ENCODE peak calls at places on chromosomes 13 and 19, in five cellular contexts. Y, S, X, G and K are unnamed samples. For H3K36me3 and H3K9me3, the result is how much of the 10 kb centered on the place peaks cover.

GRCh38 chr19:34667349-34668076 is 9.4 kb downstream of the SCGB2B2 start:
- DNase-seq in S (no peak), X (no peak), G (peak), Y (no peak), K (no peak)

GRCh38 chr13:98482476-98483444 is 94.1 kb downstream of the STK24 start:
- DNase-seq in G (peak), S (peak), X (no peak), Y (peak), K (peak)

GRCh38 chr13:76813874-76814273 is 72.3 kb downstream of the KCTD12 start:
- DNase-seq in Y (no peak), X (no peak), G (no peak), S (no peak), K (no peak)

GRCh38 chr19:58366576-58367430 is 4.3 kb upstream of the ZNF497 start:
- DNase-seq in S (no peak), Y (no peak), X (no peak), G (no peak), K (no peak)

GRCh38 chr19:42068361-42068755 is 1.6 kb downstream of the GRIK5 start:
- DNase-seq in S (no peak), X (no peak), G (no peak), Y (no peak), K (no peak)

GRCh38 chr13:113744197-113745000 is 14.6 kb upstream of the TMEM255B start:
- DNase-seq in G (no peak), S (peak), X (no peak), Y (no peak), K (no peak)

GRCh38 chr19:10603084-10603872 is 16.2 kb upstream of the AP1M2 start:
- DNase-seq in X (peak), Y (peak), G (no peak), S (peak), K (no peak)

GRCh38 chr13:84649853-84650252 is 767.6 kb upstream of the SLITRK1 start:
- DNase-seq in G (peak), Y (no peak), S (no peak), X (no peak), K (no peak)

GRCh38 chr13:110123041-110123809 is 183.7 kb downstream of the COL4A1 start:
- DNase-seq in X (no peak), G (no peak), Y (no peak), S (no peak), K (peak)

GRCh38 chr13:46386996-46387851 is at the start of gene RUBCNL:
- DNase-seq in X (peak), Y (no peak), G (peak), S (peak), K (peak)

GRCh38 chr19:31253816-31254551 is 95.3 kb downstream of the TSHZ3 start:
- DNase-seq in Y (no peak), S (no peak), X (no peak), G (no peak), K (peak)

GRCh38 chr13:68551701-68552522 is 1321.8 kb upstream of the PCDH9 start:
- DNase-seq in X (no peak), S (no peak), Y (no peak), G (no peak), K (no peak)

GRCh38 chr13:99614465-99614885 is 113.2 kb downstream of the TM9SF2 start:
- DNase-seq in G (no peak), S (no peak), Y (no peak), X (peak), K (no peak)

GRCh38 chr13:99655351-99656091 is 154.2 kb downstream of the TM9SF2 start:
- DNase-seq in X (no peak), S (no peak), G (peak), Y (no peak), K (no peak)

GRCh38 chr13:28753946-28754345 is 35.2 kb upstream of the SLC46A3 start:
- DNase-seq in S (no peak), Y (no peak), X (no peak), G (no peak), K (no peak)

GRCh38 chr13:79782541-79783216 is 301.7 kb downstream of the NDFIP2 start:
- DNase-seq in X (no peak), Y (no peak), S (peak), G (no peak), K (no peak)

GRCh38 chr13:73598021-73598712 is 536.0 kb downstream of the KLF12 start:
- DNase-seq in G (peak), X (no peak), S (no peak), Y (no peak), K (no peak)

GRCh38 chr19:44303976-44304568 is 753 bp downstream of the ZNF235 start:
- DNase-seq in S (no peak), X (no peak), Y (no peak), G (peak), K (peak)

GRCh38 chr19:18860302-18860700 is 28.5 kb downstream of the UPF1 start:
- DNase-seq in X (no peak), S (no peak), G (no peak), Y (no peak), K (no peak)

GRCh38 chr13:36778083-36778671 is 40.8 kb upstream of the RFXAP start:
- DNase-seq in X (no peak), G (peak), Y (no peak), S (no peak), K (no peak)

GRCh38 chr13:111005364-111005763 is 90.5 kb upstream of the ANKRD10 start:
- DNase-seq in G (peak), X (no peak), Y (no peak), S (no peak), K (peak)

GRCh38 chr19:3125900-3126524 is 9.8 kb upstream of the GNA15 start:
- DNase-seq in Y (peak), X (peak), S (no peak), G (peak), K (peak)

GRCh38 chr19:37114001-37114400 is 35.8 kb downstream of the ZNF420 start:
- DNase-seq in X (no peak), G (no peak), S (no peak), Y (no peak), K (no peak)

GRCh38 chr19:29616541-29616940 is 10.5 kb downstream of the POP4 start:
- DNase-seq in X (no peak), G (no peak), S (no peak), Y (no peak), K (no peak)

GRCh38 chr13:32501058-32501457 is 37.5 kb downstream of the N4BP2L2 start:
- DNase-seq in X (no peak), S (no peak), Y (no peak), G (no peak), K (no peak)

GRCh38 chr13:112058519-112058873 is 8.5 kb upstream of the SOX1 start:
- DNase-seq in X (no peak), S (no peak), Y (no peak), G (no peak), K (no peak)

GRCh38 chr13:27622881-27623280 is 1.2 kb downstream of the POLR1D start:
- DNase-seq in G (no peak), S (no peak), Y (no peak), X (no peak), K (no peak)

GRCh38 chr19:55345818-55346724 is 6.4 kb downstream of the KMT5C start:
- DNase-seq in G (peak), X (no peak), Y (no peak), S (no peak), K (peak)

GRCh38 chr19:42089191-42089750 is 13.3 kb downstream of the ZNF574 start:
- DNase-seq in Y (no peak), S (peak), X (no peak), G (no peak), K (peak)

GRCh38 chr13:39106216-39106995 is 68.2 kb downstream of the NHLRC3 start:
- DNase-seq in Y (no peak), X (no peak), S (no peak), G (no peak), K (no peak)

GRCh38 chr13:46181799-46182490 is at the start of gene LCP1:
- DNase-seq in G (no peak), S (no peak), Y (no peak), X (peak), K (no peak)

GRCh38 chr19:39307233-39307821 is 11.1 kb downstream of the IFNL1 start:
- DNase-seq in G (peak), S (peak), X (no peak), Y (peak), K (no peak)

GRCh38 chr13:113157929-113158747 is at the start of gene PROZ:
- DNase-seq in X (no peak), Y (no peak), G (no peak), S (no peak), K (no peak)

GRCh38 chr19:918152-918437 is 962 bp downstream of the KISS1R start:
- DNase-seq in Y (no peak), G (no peak), X (no peak), S (no peak), K (no peak)

GRCh38 chr19:918481-919156 is 1.5 kb downstream of the KISS1R start:
- DNase-seq in Y (no peak), S (no peak), X (no peak), G (no peak), K (no peak)

GRCh38 chr19:917323-918151 is at the start of gene KISS1R:
- DNase-seq in G (peak), S (no peak), Y (no peak), X (no peak), K (no peak)

GRCh38 chr19:919157-920050 is 2.3 kb downstream of the KISS1R start:
- DNase-seq in S (no peak), G (no peak), X (peak), Y (no peak), K (no peak)

DNA sequence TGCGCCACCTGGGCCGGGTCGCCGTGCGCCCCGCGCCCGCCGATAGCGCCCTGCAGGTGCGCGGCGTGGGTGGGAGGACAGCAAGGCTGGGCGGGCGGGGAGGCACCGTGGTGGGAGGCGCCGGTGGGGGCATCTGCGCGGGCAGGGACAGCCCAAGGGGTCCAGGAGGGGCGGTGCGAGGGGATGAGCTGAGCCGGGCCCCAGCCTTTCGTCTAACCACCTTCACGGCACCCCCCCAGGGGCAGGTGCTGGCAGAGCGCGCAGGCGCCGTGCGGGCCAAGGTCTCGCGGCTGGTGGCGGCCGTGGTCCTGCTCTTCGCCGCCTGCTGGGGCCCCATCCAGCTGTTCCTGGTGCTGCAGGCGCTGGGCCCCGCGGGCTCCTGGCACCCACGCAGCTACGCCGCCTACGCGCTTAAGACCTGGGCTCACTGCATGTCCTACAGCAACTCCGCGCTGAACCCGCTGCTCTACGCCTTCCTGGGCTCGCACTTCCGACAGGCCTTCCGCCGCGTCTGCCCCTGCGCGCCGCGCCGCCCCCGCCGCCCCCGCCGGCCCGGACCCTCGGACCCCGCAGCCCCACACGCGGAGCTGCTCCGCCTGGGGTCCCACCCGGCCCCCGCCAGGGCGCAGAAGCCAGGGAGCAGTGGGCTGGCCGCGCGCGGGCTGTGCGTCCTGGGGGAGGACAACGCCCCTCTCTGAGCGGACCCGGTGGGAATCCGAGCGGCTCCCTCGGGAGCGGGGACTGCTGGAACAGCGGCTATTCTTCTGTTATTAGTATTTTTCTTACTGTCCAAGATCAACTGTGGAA is 3.1 kb downstream of the KISS1R start:
- DNase-seq in Y (no peak), S (no peak), G (peak), X (peak), K (no peak)
- H3K4me3 ChIP-seq in Y (peak), S (no peak), G (no peak), X (no peak), K (no peak)

DNA sequence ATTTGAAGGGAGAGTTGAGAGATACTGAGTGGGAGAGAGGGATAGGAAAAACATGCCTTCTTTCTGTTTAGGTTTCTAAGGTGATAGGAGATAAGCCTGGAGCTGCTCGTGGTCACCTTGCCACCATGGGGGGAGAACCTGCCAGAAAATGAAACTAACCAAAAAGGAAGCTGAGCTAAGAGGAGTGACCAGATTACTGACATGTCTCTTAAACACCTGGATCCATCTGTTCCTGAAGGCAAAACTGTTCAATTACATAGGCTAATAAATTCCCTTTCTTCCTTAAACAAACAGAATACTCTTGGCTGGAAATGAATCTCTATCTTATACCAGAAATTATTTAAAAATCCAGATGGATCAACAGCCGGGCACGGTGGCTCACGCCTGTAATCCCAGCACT is 27.3 kb downstream of the ZNF473 start:
- DNase-seq in Y (no peak), X (no peak), S (no peak), G (no peak), K (no peak)
- H3K36me3 ChIP-seq in Y (under half), X (under half), S (under half), G (under half), K (under half)

DNA sequence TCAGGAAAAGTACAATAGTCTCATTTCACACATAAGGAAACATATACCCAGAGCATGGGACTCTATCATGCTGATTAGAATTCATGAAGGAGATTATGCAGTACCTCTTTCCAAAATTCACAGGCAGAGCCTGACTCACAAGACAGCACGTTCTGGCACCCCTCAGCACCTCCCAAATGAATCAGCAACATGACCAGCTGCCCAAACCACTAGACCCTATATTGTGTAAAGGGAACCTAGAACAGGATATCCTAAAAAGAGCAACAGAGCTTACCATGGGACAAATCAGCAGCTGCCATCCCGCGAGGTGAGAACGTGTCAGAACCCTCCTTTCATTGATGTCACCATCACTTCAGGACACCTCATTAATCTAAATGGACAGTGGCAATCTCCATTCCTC is 2.5 kb downstream of the ZNF426 start:
- DNase-seq in Y (no peak), S (no peak), X (no peak), G (peak), K (peak)
- H3K9me3 ChIP-seq in Y (under half), S (under half), X (under half), G (under half), K (half or more)

GRCh38 chr19:5680437-5681368 is at the start of the genes HSD11B1L and MICOS13:
- DNase-seq in Y (peak), X (peak), G (peak), S (peak), K (peak)
- H3K4me3 ChIP-seq in Y (peak), X (peak), G (peak), S (peak), K (peak)

DNA sequence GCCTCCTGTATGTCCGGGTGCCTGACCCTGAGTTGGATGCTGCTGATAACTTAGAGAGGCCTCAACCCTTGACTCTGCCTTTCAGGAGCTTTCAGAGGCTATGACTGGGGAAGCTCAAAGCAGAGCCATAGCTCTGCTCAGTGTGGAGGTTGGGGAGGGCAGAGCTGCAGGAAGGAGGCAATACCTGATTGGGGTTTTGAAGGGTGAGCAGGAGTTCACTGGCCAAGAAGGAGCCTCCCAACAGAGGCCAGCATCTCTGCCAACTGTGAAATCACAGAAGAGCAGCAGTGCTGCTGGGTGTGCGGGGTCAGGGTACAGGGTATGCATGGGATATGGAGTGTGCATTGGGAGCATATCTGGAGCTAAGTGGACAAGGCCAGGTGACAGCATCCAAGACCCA is 21.6 kb downstream of the TMEM38A start:
- DNase-seq in S (no peak), G (no peak), Y (no peak), X (no peak), K (no peak)
- H3K36me3 ChIP-seq in S (under half), G (under half), Y (under half), X (under half), K (under half)

GRCh38 chr19:11872624-11873023 is 15.0 kb upstream of the ZNF69 start:
- DNase-seq in G (no peak), Y (no peak), X (no peak), S (no peak), K (no peak)

GRCh38 chr19:11873762-11874161 is 13.8 kb upstream of the ZNF69 start:
- DNase-seq in Y (no peak), S (no peak), G (no peak), X (no peak), K (no peak)

GRCh38 chr19:11868188-11868587 is 19.4 kb upstream of the ZNF69 start:
- DNase-seq in Y (no peak), G (no peak), X (no peak), S (no peak), K (no peak)
- H3K9me3 ChIP-seq in Y (under half), G (under half), X (under half), S (under half), K (under half)

GRCh38 chr19:38266070-38266469 is 1.7 kb downstream of the SPINT2 start:
- DNase-seq in G (no peak), X (no peak), S (no peak), Y (no peak), K (no peak)
- H3K4me3 ChIP-seq in G (no peak), X (no peak), S (peak), Y (no peak), K (no peak)

GRCh38 chr13:48842316-48842715 is 133.4 kb upstream of the FNDC3A start:
- DNase-seq in G (no peak), Y (no peak), S (no peak), X (no peak), K (no peak)

GRCh38 chr13:48843630-48844380 is 131.9 kb upstream of the FNDC3A start:
- DNase-seq in X (no peak), G (no peak), Y (no peak), S (no peak), K (peak)

GRCh38 chr13:48840366-48840765 is 135.3 kb upstream of the FNDC3A start:
- DNase-seq in G (no peak), X (no peak), Y (no peak), S (no peak), K (no peak)

GRCh38 chr13:48838193-48839000 is 137.3 kb upstream of the FNDC3A start:
- DNase-seq in S (no peak), Y (no peak), X (no peak), G (no peak), K (no peak)

GRCh38 chr13:48839171-48839570 is 136.5 kb upstream of the FNDC3A start:
- DNase-seq in Y (no peak), G (no peak), X (no peak), S (no peak), K (no peak)
- H3K36me3 ChIP-seq in Y (under half), G (under half), X (under half), S (under half), K (under half)

DNA sequence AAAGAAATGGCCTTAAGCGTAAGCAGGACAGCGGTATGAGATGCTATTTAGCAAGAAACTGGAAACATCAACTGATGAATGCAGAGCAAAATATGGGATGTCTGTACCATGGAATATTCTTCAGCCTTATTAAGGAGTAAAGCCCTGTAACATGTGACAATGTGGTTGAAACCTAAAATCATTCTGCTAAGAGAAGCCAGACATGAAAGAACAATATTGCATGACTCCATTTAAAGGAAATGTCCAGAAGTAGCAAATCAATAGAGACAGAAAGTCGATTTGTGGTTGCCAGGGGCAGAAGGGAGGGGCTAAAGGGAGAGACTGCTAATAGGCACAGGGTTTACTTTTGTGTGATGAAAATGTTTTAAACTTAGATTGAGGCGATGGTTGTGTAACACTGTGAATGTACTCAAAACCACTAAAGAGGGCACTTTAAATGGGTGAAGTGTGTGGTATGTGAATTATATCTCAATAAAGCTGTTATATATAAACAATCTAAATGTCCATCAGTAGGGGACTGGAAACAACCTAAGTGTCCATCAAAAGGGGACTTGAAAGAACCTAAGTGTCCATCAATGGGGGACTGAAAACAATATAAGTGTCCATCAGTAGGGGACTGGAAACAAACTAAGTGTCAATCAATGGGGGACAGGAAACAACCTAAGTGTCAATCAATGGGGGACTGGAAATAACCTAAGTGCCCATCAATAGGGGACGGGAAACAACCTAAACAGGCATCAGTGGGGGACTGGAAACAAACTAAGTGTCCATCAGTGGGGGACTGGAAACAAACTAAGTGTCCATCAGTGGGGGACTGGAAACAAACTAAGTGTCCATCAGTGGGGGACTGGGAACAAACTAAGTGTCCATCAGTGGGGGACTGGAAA is 45.4 kb downstream of the CCL25 start:
- DNase-seq in Y (no peak), G (no peak), X (no peak), S (no peak), K (no peak)
- H3K9me3 ChIP-seq in Y (under half), G (under half), X (under half), S (under half), K (under half)

GRCh38 chr19:33226550-33227241 is 1.0 kb upstream of the SLC7A10 start:
- DNase-seq in G (peak), S (no peak), X (no peak), Y (no peak), K (no peak)
- H3K4me3 ChIP-seq in G (no peak), S (no peak), X (no peak), Y (no peak), K (no peak)